ENCODE peak calls at places on chromosomes 12 and 14, in five cellular contexts. H is H54; K is OCI-LY7; P is WTC11; M is CD8-positive, alpha-beta memory T cell. J is an unnamed sample.

GRCh38 chr12:100919116-100919515 is 124.5 kb downstream of the ANO4 start:
- DNase-seq in H (no peak), K (no peak), P (no peak), M (no peak), J (no peak)

GRCh38 chr14:24673534-24674203 is 39.7 kb upstream of the GZMB start:
- DNase-seq in H (no peak), K (peak; percentile 45), P (no peak), M (peak; percentile 42), J (no peak)

GRCh38 chr12:75481774-75482173 is 1.2 kb downstream of the GLIPR1 start:
- DNase-seq in H (no peak), K (peak; percentile 24), P (no peak), M (no peak), J (no peak)

GRCh38 chr12:89140580-89141236 is 211.6 kb downstream of the DUSP6 start:
- DNase-seq in H (no peak), K (no peak), P (no peak), M (no peak), J (no peak)

GRCh38 chr12:106345739-106346138 is 11.8 kb upstream of the POLR3B start:
- DNase-seq in H (no peak), K (peak; percentile 21), P (peak; percentile 41), M (no peak), J (peak; percentile 48)

GRCh38 chr14:44339862-44340261 is 167.2 kb downstream of the FSCB start:
- DNase-seq in H (no peak), K (no peak), P (no peak), M (no peak), J (no peak)

GRCh38 chr14:92897922-92898599 is 24.9 kb upstream of the CHGA start:
- DNase-seq in H (no peak), K (no peak), P (no peak), M (no peak), J (no peak)

GRCh38 chr12:104769207-104769606 is 188.9 kb downstream of the SLC41A2 start:
- DNase-seq in H (no peak), K (no peak), P (no peak), M (no peak), J (no peak)

GRCh38 chr12:101927042-101927441 is 49.7 kb downstream of the DRAM1 start:
- DNase-seq in H (no peak), K (no peak), P (no peak), M (no peak), J (no peak)

GRCh38 chr12:127774828-127775227 is 492.1 kb upstream of the TMEM132C start:
- DNase-seq in H (no peak), K (no peak), P (no peak), M (no peak), J (no peak)

GRCh38 chr12:153080-153746 is 60.7 kb downstream of the SLC6A12 start:
- DNase-seq in H (peak; percentile 69), K (peak; percentile 87), P (peak; percentile 87), M (peak; percentile 6), J (peak; percentile 84)

GRCh38 chr14:28012629-28013415 is 753.8 kb upstream of the FOXG1 start:
- DNase-seq in H (no peak), K (no peak), P (peak; percentile 14), M (no peak), J (no peak)

GRCh38 chr12:5485471-5485870 is 53.6 kb downstream of the NTF3 start:
- DNase-seq in H (no peak), K (no peak), P (no peak), M (no peak), J (no peak)

GRCh38 chr14:100305446-100306255 is 593 bp downstream of the SLC25A29 start:
- DNase-seq in H (peak; percentile 61), K (peak; percentile 43), P (peak; percentile 49), M (peak; percentile 15), J (no peak)

GRCh38 chr14:54147285-54147684 is 190.7 kb upstream of the BMP4 start:
- DNase-seq in H (no peak), K (no peak), P (no peak), M (no peak), J (peak; percentile 0)

GRCh38 chr12:45726594-45727300 is 2.8 kb upstream of the ARID2 start:
- DNase-seq in H (peak; percentile 15), K (peak; percentile 36), P (peak; percentile 54), M (peak; percentile 23), J (peak; percentile 70)

GRCh38 chr12:11885261-11886038 is 185.3 kb upstream of the BCL2L14 start:
- DNase-seq in H (peak; percentile 20), K (no peak), P (no peak), M (no peak), J (no peak)

GRCh38 chr12:11813422-11813813 is 163.9 kb downstream of the ETV6 start:
- DNase-seq in H (no peak), K (no peak), P (no peak), M (no peak), J (no peak)

GRCh38 chr12:14057895-14058294 is 76.5 kb upstream of the GRIN2B start:
- DNase-seq in H (no peak), K (no peak), P (no peak), M (no peak), J (no peak)

GRCh38 chr12:497501-498160 is 37.9 kb downstream of the B4GALNT3 start:
- DNase-seq in H (no peak), K (no peak), P (no peak), M (no peak), J (no peak)

J was measured in OCI-M1.